ENCODE peak calls at places on chromosome 15, in five cellular contexts. H, K, G, Z and T are unnamed samples.

GRCh38 chr15:75776075-75776443 is 63.4 kb upstream of the CSPG4 start:
- DNase-seq in G (peak), H (no peak), K (no peak), Z (no peak), T (no peak)

GRCh38 chr15:62527387-62527786 is 362.3 kb upstream of the C2CD4B start:
- DNase-seq in K (no peak), Z (no peak), H (no peak), G (no peak), T (no peak)

GRCh38 chr15:77985031-77985930 is 92.2 kb downstream of the TBC1D2B start:
- DNase-seq in H (no peak), Z (no peak), G (no peak), K (peak), T (peak)

GRCh38 chr15:58086479-58086878 is 21.0 kb upstream of the ALDH1A2 start:
- DNase-seq in K (no peak), G (no peak), Z (no peak), H (no peak), T (no peak)

GRCh38 chr15:80841537-80841936 is 62.4 kb downstream of the CEMIP start:
- DNase-seq in Z (no peak), K (no peak), H (no peak), G (no peak), T (peak)

GRCh38 chr15:66798426-66799061 is 96.5 kb downstream of the SMAD6 start:
- DNase-seq in H (no peak), Z (no peak), K (no peak), G (peak), T (peak)

GRCh38 chr15:58875343-58875742 is 58.1 kb downstream of the SLTM start:
- DNase-seq in Z (no peak), H (no peak), G (no peak), K (no peak), T (no peak)

GRCh38 chr15:51129513-51130197 is 34.9 kb upstream of the TNFAIP8L3 start:
- DNase-seq in K (no peak), Z (no peak), H (no peak), G (no peak), T (no peak)

GRCh38 chr15:40291088-40291574 is 8.3 kb upstream of the ANKRD63 start:
- DNase-seq in G (no peak), H (peak), K (no peak), Z (no peak), T (peak)

GRCh38 chr15:92400980-92401787 is 7.5 kb downstream of the ST8SIA2 start:
- DNase-seq in H (no peak), G (no peak), K (no peak), Z (no peak), T (no peak)

GRCh38 chr15:99507016-99507731 is 58.6 kb upstream of the MEF2A start:
- DNase-seq in Z (no peak), K (no peak), G (no peak), H (peak), T (peak)

GRCh38 chr15:62241135-62241770 is 76.2 kb upstream of the C2CD4B start:
- DNase-seq in H (peak), K (no peak), G (no peak), Z (no peak), T (peak)

GRCh38 chr15:92429378-92430066 is 35.8 kb downstream of the ST8SIA2 start:
- DNase-seq in G (peak), K (no peak), Z (no peak), H (peak), T (no peak)

GRCh38 chr15:74396445-74397238 is 29.2 kb upstream of the CYP11A1 start:
- DNase-seq in H (no peak), Z (no peak), K (no peak), G (no peak), T (no peak)

GRCh38 chr15:51619331-51620033 is 3.1 kb downstream of the DMXL2 start:
- DNase-seq in H (no peak), Z (no peak), K (peak), G (no peak), T (no peak)

GRCh38 chr15:26891448-26891881 is 24.6 kb downstream of the GABRA5 start:
- DNase-seq in G (peak), H (peak), K (no peak), Z (peak), T (peak)

GRCh38 chr15:51775967-51776816 is 24.8 kb downstream of the TMOD2 start:
- DNase-seq in Z (no peak), H (peak), G (no peak), K (no peak), T (peak)

GRCh38 chr15:59691194-59691805 is 2.2 kb upstream of the BNIP2 start:
- DNase-seq in Z (no peak), K (no peak), G (no peak), H (no peak), T (peak)

GRCh38 chr15:44775923-44776322 is 39.6 kb downstream of the TRIM69 start:
- DNase-seq in G (no peak), Z (peak), K (no peak), H (no peak), T (no peak)

GRCh38 chr15:69869881-69870465 is 227.7 kb downstream of the TLE3 start:
- DNase-seq in Z (peak), G (no peak), K (no peak), H (no peak), T (no peak)

GRCh38 chr15:64636101-64636500 is 139.3 kb downstream of the RBPMS2 start:
- DNase-seq in H (no peak), G (no peak), K (no peak), Z (no peak), T (no peak)

GRCh38 chr15:64636541-64636940 is 138.8 kb downstream of the RBPMS2 start:
- DNase-seq in K (no peak), H (no peak), Z (no peak), G (no peak), T (no peak)

GRCh38 chr15:64634576-64635485 is 140.6 kb downstream of the RBPMS2 start:
- DNase-seq in H (no peak), Z (no peak), K (no peak), G (peak), T (no peak)

GRCh38 chr15:64634020-64634419 is 141.4 kb downstream of the RBPMS2 start:
- DNase-seq in Z (no peak), H (no peak), K (no peak), G (no peak), T (no peak)

GRCh38 chr15:64635486-64635815 is 139.9 kb downstream of the RBPMS2 start:
- DNase-seq in K (no peak), G (no peak), Z (no peak), H (peak), T (peak)
- H3K4me3 ChIP-seq in K (no peak), G (no peak), Z (no peak), H (no peak), T (no peak)

DNA sequence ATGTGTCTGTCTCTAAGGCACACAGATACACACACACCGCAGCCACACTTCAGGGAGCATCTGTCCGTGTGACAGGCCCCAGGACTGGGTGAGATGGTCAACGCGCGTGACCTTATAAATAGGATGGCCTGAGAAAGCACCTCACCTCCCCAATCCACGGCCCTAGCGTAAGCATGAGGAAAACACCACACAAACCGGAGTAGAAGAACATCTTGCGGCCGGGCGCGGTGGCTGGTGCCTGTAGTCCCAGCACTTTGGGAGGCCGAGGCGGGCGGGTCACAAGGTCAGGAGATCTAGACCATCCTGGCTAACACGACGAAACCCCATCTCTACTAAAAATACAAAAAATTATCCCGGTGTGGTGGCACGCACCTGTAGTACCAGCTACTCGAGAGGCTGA is 1.6 kb downstream of the NIPA1 start:
- DNase-seq in H (no peak), Z (no peak), G (no peak), K (no peak), T (no peak)
- H3K4me3 ChIP-seq in H (no peak), Z (no peak), G (no peak), K (no peak), T (no peak)

GRCh38 chr15:36479200-36479896 is 100.1 kb upstream of the CDIN1 start:
- DNase-seq in G (no peak), K (no peak), H (no peak), Z (no peak), T (no peak)

GRCh38 chr15:36484038-36484778 is 95.2 kb upstream of the CDIN1 start:
- DNase-seq in H (no peak), K (no peak), Z (no peak), G (no peak), T (no peak)

GRCh38 chr15:36483409-36483808 is 96.0 kb upstream of the CDIN1 start:
- DNase-seq in K (no peak), G (no peak), Z (no peak), H (no peak), T (no peak)

GRCh38 chr15:36481156-36481555 is 98.3 kb upstream of the CDIN1 start:
- DNase-seq in K (no peak), H (no peak), Z (no peak), G (no peak), T (no peak)

GRCh38 chr15:36478561-36478960 is 100.9 kb upstream of the CDIN1 start:
- DNase-seq in Z (no peak), K (no peak), G (no peak), H (no peak), T (no peak)
- H3K4me3 ChIP-seq in Z (no peak), K (no peak), G (no peak), H (no peak), T (no peak)

GRCh38 chr15:31390029-31390428 is 63.4 kb downstream of the KLF13 start:
- DNase-seq in G (peak), H (no peak), Z (no peak), K (no peak), T (no peak)

GRCh38 chr15:31389576-31389975 is 62.9 kb downstream of the KLF13 start:
- DNase-seq in G (peak), Z (no peak), K (no peak), H (no peak), T (no peak)

GRCh38 chr15:31391687-31392671 is 65.3 kb downstream of the KLF13 start:
- DNase-seq in K (peak), H (peak), Z (no peak), G (peak), T (peak)

GRCh38 chr15:31392761-31393401 is 66.2 kb downstream of the KLF13 start:
- DNase-seq in H (no peak), G (peak), Z (no peak), K (no peak), T (no peak)

GRCh38 chr15:31390777-31391486 is 64.3 kb downstream of the KLF13 start:
- DNase-seq in H (no peak), Z (no peak), K (no peak), G (no peak), T (no peak)
- H3K4me3 ChIP-seq in H (peak), Z (no peak), K (peak), G (no peak), T (peak)

DNA sequence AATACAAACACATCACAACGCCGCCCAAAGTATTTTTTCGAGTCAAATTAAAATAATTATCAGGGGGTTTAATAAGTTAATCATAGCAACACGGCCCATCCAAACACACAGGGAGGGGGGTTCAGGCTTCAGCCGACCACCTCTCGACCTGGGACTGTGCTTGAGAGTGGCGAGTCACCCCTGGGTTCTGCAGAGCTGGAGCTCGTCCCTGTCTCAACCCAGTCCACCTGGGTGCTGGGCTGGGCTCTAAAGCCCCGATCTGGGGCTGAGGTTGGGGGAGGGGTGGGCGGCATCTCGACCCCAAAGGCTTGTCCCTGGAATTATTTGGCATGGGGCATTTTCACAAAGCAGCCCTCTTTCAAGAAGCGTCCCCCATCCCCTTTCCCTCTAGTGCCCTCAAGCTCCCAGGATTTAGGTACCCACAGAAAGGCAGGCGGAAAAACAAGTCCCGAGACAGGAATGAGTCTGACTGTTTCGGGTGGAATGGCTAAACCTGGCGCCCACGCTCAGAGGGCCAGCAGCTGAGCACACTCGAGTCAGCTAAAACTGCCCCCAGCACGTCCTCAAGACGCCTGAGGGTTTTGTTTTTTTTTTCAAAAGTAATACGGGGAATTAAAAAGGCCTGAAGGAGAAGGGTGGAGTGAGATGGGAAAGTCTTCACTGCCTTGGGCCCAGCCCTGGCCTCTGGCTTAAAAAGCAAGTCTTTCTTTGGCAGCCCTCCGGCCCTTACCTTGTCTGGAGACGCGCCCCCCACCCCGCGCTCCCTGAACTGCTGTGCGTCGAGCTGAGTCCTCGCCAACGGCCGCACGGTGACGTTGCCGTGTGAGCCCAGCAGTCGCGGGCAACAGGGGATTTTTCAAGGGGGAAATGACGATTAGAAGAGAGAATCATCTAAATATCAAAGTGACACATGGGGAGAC is 32.5 kb downstream of the NR2F2 start:
- DNase-seq in H (no peak), Z (no peak), G (no peak), K (no peak), T (no peak)
- H3K4me3 ChIP-seq in H (no peak), Z (no peak), G (no peak), K (no peak), T (no peak)